ENCODE peak calls at places on chromosomes 13 and 19, in four cellular contexts. R is A673; F is NCI-H187; S is activated CD4-positive, alpha-beta T cell treated with anti-CD3 and anti-CD28 coated beads, Interleukin-2, amount 10 ng/mL, durations not matched to agents 7 days and 5 days. D is an unnamed sample.

GRCh38 chr13:22447132-22447886 is 733.5 kb upstream of the SGCG start:
- DNase-seq in R (no peak), F (no peak), S (no peak), D (peak; percentile 2)

GRCh38 chr13:111114362-111115050 is 604 bp upstream of the ARHGEF7 start:
- DNase-seq in S (peak; percentile 20), R (no peak), F (peak; percentile 72), D (no peak)

GRCh38 chr13:98133949-98134348 is 8.9 kb upstream of the FARP1 start:
- DNase-seq in F (no peak), R (no peak), S (no peak), D (no peak)

GRCh38 chr13:38167164-38167822 is 182.4 kb upstream of the UFM1 start:
- DNase-seq in S (no peak), R (no peak), F (no peak), D (no peak)

GRCh38 chr13:110850006-110850405 is 64.9 kb downstream of the ANKRD10 start:
- DNase-seq in F (no peak), S (no peak), R (no peak), D (no peak)

GRCh38 chr13:99376132-99376531 is 68.9 kb upstream of the GPR183 start:
- DNase-seq in R (no peak), F (peak; percentile 25), S (peak; percentile 6), D (no peak)

GRCh38 chr13:26440111-26440510 is 117.4 kb upstream of the WASF3 start:
- DNase-seq in S (no peak), R (no peak), F (no peak), D (no peak)

GRCh38 chr13:40993119-40993518 is 26.0 kb downstream of the ELF1 start:
- DNase-seq in R (no peak), S (no peak), F (no peak), D (peak; percentile 66)

GRCh38 chr13:111031531-111031961 is 83.6 kb upstream of the ARHGEF7 start:
- DNase-seq in R (no peak), F (no peak), S (peak; percentile 44), D (peak; percentile 17)

GRCh38 chr13:91372813-91373420 is 25.4 kb downstream of the MIR17HG start:
- DNase-seq in R (no peak), S (no peak), F (no peak), D (no peak)

GRCh38 chr19:51977346-51977745 is 9.3 kb downstream of the ZNF350 start:
- DNase-seq in F (no peak), R (no peak), S (no peak), D (no peak)

GRCh38 chr13:108728370-108728769 is 99.0 kb downstream of the MYO16 start:
- DNase-seq in S (no peak), F (no peak), R (no peak), D (peak; percentile 15)

GRCh38 chr19:44620667-44621066 is 7.3 kb downstream of the IGSF23 start:
- DNase-seq in R (no peak), S (no peak), F (no peak), D (no peak)

GRCh38 chr13:90801621-90802020 is 545.9 kb upstream of the MIR17HG start:
- DNase-seq in S (no peak), R (no peak), F (no peak), D (no peak)

GRCh38 chr13:45278096-45278645 is 62.8 kb downstream of the TPT1 start:
- DNase-seq in S (no peak), F (no peak), R (peak; percentile 44), D (no peak)

GRCh38 chr13:33150146-33150545 is 133.9 kb downstream of the KL start:
- DNase-seq in F (no peak), S (no peak), R (peak; percentile 60), D (no peak)

GRCh38 chr19:3725640-3726310 is 17.6 kb downstream of the TJP3 start:
- DNase-seq in S (no peak), F (peak; percentile 31), R (peak; percentile 58), D (peak; percentile 94)

GRCh38 chr19:11435057-11435832 is at the start of the genes ODAD3 and PRKCSH:
- DNase-seq in F (peak; percentile 91), S (peak; percentile 100), R (peak; percentile 100), D (peak; percentile 100)

GRCh38 chr13:69423844-69424243 is 683.8 kb upstream of the ATXN8OS start:
- DNase-seq in S (no peak), R (no peak), F (no peak), D (no peak)

GRCh38 chr13:42354246-42355117 is 82.5 kb downstream of the AKAP11 start:
- DNase-seq in R (peak; percentile 90), F (no peak), S (peak; percentile 54), D (peak; percentile 54)

GRCh38 chr19:12681074-12681987 is at the start of gene DHPS:
- DNase-seq in F (peak; percentile 93), R (peak; percentile 100), S (peak; percentile 97), D (peak; percentile 98)

GRCh38 chr13:40194204-40194806 is 472.1 kb downstream of the FOXO1 start:
- DNase-seq in F (no peak), R (no peak), S (no peak), D (no peak)

GRCh38 chr13:29423050-29423449 is 172.4 kb downstream of the SLC7A1 start:
- DNase-seq in R (peak; percentile 52), S (no peak), F (no peak), D (no peak)

GRCh38 chr19:49689133-49690072 is at the start of gene ADM5:
- DNase-seq in S (peak; percentile 31), F (peak; percentile 39), R (peak; percentile 52), D (no peak)

GRCh38 chr13:45847554-45848224 is 3.9 kb downstream of the SIAH3 start:
- DNase-seq in F (peak; percentile 60), R (no peak), S (peak; percentile 58), D (peak; percentile 94)

GRCh38 chr13:90415902-90416301 is 931.6 kb upstream of the MIR17HG start:
- DNase-seq in S (no peak), R (peak; percentile 3), F (no peak), D (no peak)

GRCh38 chr13:109784590-109785140 is 1.7 kb downstream of the IRS2 start:
- DNase-seq in R (peak; percentile 91), S (peak; percentile 63), F (peak; percentile 52), D (no peak)

D was measured in RPMI8226.